ENCODE peak calls at places on chromosomes 6 and 20, in ten cellular contexts. One of them, this sample, is unnamed.

GRCh38 chr20:10076126-10077080 is 41.6 kb downstream of the ANKEF1 start:
- DNase-seq in Caki2: peak; percentile 28
- DNase-seq in CD4-positive, alpha-beta T cell: no peak
- DNase-seq in NCI-H1092: no peak
- DNase-seq in left lung: no peak
- DNase-seq in astrocyte of the cerebellum: no peak
- DNase-seq in fibroblast of villous mesenchyme: no peak
- DNase-seq in HuH-7: no peak
- DNase-seq in germinal center: no peak
- DNase-seq in hippocampal formation: no peak
- DNase-seq in this sample: no peak

GRCh38 chr6:48037946-48038345 is 73.1 kb downstream of the PTCHD4 start:
- DNase-seq in Caki2: no peak
- DNase-seq in CD4-positive, alpha-beta T cell: no peak
- DNase-seq in NCI-H1092: no peak
- DNase-seq in left lung: no peak
- DNase-seq in astrocyte of the cerebellum: no peak
- DNase-seq in fibroblast of villous mesenchyme: no peak
- DNase-seq in HuH-7: no peak
- DNase-seq in germinal center: no peak
- DNase-seq in hippocampal formation: peak; percentile 15
- DNase-seq in this sample: no peak

GRCh38 chr6:75217203-75217602 is 11.3 kb upstream of the COL12A1 start:
- DNase-seq in Caki2: no peak
- DNase-seq in CD4-positive, alpha-beta T cell: no peak
- DNase-seq in NCI-H1092: no peak
- DNase-seq in left lung: no peak
- DNase-seq in astrocyte of the cerebellum: no peak
- DNase-seq in fibroblast of villous mesenchyme: peak; percentile 89
- DNase-seq in HuH-7: no peak
- DNase-seq in germinal center: no peak
- DNase-seq in hippocampal formation: no peak
- DNase-seq in this sample: peak; percentile 8

GRCh38 chr6:81171991-81172740 is 580.3 kb downstream of the TENT5A start:
- DNase-seq in Caki2: peak; percentile 1
- DNase-seq in CD4-positive, alpha-beta T cell: no peak
- DNase-seq in NCI-H1092: no peak
- DNase-seq in left lung: no peak
- DNase-seq in astrocyte of the cerebellum: peak; percentile 23
- DNase-seq in fibroblast of villous mesenchyme: peak; percentile 65
- DNase-seq in HuH-7: no peak
- DNase-seq in germinal center: no peak
- DNase-seq in hippocampal formation: no peak
- DNase-seq in this sample: no peak

GRCh38 chr6:89611666-89612065 is 26.9 kb downstream of the LYRM2 start:
- DNase-seq in Caki2: no peak
- DNase-seq in CD4-positive, alpha-beta T cell: no peak
- DNase-seq in NCI-H1092: no peak
- DNase-seq in left lung: no peak
- DNase-seq in astrocyte of the cerebellum: peak; percentile 34
- DNase-seq in fibroblast of villous mesenchyme: no peak
- DNase-seq in HuH-7: no peak
- DNase-seq in germinal center: no peak
- DNase-seq in hippocampal formation: no peak
- DNase-seq in this sample: no peak

GRCh38 chr6:116405663-116406329 is 35.0 kb downstream of the DSE start:
- DNase-seq in Caki2: no peak
- DNase-seq in CD4-positive, alpha-beta T cell: no peak
- DNase-seq in NCI-H1092: no peak
- DNase-seq in left lung: no peak
- DNase-seq in astrocyte of the cerebellum: no peak
- DNase-seq in fibroblast of villous mesenchyme: peak; percentile 48
- DNase-seq in HuH-7: no peak
- DNase-seq in germinal center: no peak
- DNase-seq in hippocampal formation: no peak
- DNase-seq in this sample: no peak

GRCh38 chr6:55953384-55953783 is 78.0 kb upstream of the BMP5 start:
- DNase-seq in Caki2: peak; percentile 28
- DNase-seq in CD4-positive, alpha-beta T cell: no peak
- DNase-seq in NCI-H1092: no peak
- DNase-seq in left lung: no peak
- DNase-seq in astrocyte of the cerebellum: no peak
- DNase-seq in fibroblast of villous mesenchyme: peak; percentile 67
- DNase-seq in HuH-7: no peak
- DNase-seq in germinal center: no peak
- DNase-seq in hippocampal formation: peak; percentile 67
- DNase-seq in this sample: peak; percentile 45

GRCh38 chr20:19806806-19807691 is 49.0 kb downstream of the RIN2 start:
- DNase-seq in Caki2: peak; percentile 85
- DNase-seq in CD4-positive, alpha-beta T cell: no peak
- DNase-seq in NCI-H1092: peak; percentile 91
- DNase-seq in left lung: no peak
- DNase-seq in astrocyte of the cerebellum: no peak
- DNase-seq in fibroblast of villous mesenchyme: peak; percentile 13
- DNase-seq in HuH-7: no peak
- DNase-seq in germinal center: no peak
- DNase-seq in hippocampal formation: no peak
- DNase-seq in this sample: no peak

GRCh38 chr6:2514965-2515543 is 235.7 kb downstream of the MYLK4 start:
- DNase-seq in Caki2: peak; percentile 30
- DNase-seq in CD4-positive, alpha-beta T cell: no peak
- DNase-seq in NCI-H1092: no peak
- DNase-seq in left lung: no peak
- DNase-seq in astrocyte of the cerebellum: no peak
- DNase-seq in fibroblast of villous mesenchyme: no peak
- DNase-seq in HuH-7: peak; percentile 33
- DNase-seq in germinal center: no peak
- DNase-seq in hippocampal formation: no peak
- DNase-seq in this sample: peak; percentile 94

GRCh38 chr20:5910192-5910591 is 40.1 kb downstream of the TRMT6 start:
- DNase-seq in Caki2: no peak
- DNase-seq in CD4-positive, alpha-beta T cell: no peak
- DNase-seq in NCI-H1092: no peak
- DNase-seq in left lung: no peak
- DNase-seq in astrocyte of the cerebellum: no peak
- DNase-seq in fibroblast of villous mesenchyme: no peak
- DNase-seq in HuH-7: no peak
- DNase-seq in germinal center: no peak
- DNase-seq in hippocampal formation: no peak
- DNase-seq in this sample: no peak

GRCh38 chr6:89209457-89209856 is 7.7 kb downstream of the GABRR1 start:
- DNase-seq in Caki2: no peak
- DNase-seq in CD4-positive, alpha-beta T cell: no peak
- DNase-seq in NCI-H1092: no peak
- DNase-seq in left lung: no peak
- DNase-seq in astrocyte of the cerebellum: no peak
- DNase-seq in fibroblast of villous mesenchyme: no peak
- DNase-seq in HuH-7: no peak
- DNase-seq in germinal center: no peak
- DNase-seq in hippocampal formation: no peak
- DNase-seq in this sample: no peak

GRCh38 chr6:13703496-13703895 is 8.1 kb downstream of the RANBP9 start:
- DNase-seq in Caki2: no peak
- DNase-seq in CD4-positive, alpha-beta T cell: no peak
- DNase-seq in NCI-H1092: no peak
- DNase-seq in left lung: no peak
- DNase-seq in astrocyte of the cerebellum: no peak
- DNase-seq in fibroblast of villous mesenchyme: no peak
- DNase-seq in HuH-7: no peak
- DNase-seq in germinal center: no peak
- DNase-seq in hippocampal formation: no peak
- DNase-seq in this sample: no peak

GRCh38 chr20:45406260-45407066 is 1.6 kb upstream of the DBNDD2 start:
- DNase-seq in Caki2: peak; percentile 23
- DNase-seq in CD4-positive, alpha-beta T cell: peak; percentile 25
- DNase-seq in NCI-H1092: peak; percentile 46
- DNase-seq in left lung: peak; percentile 76
- DNase-seq in astrocyte of the cerebellum: no peak
- DNase-seq in fibroblast of villous mesenchyme: peak; percentile 58
- DNase-seq in HuH-7: peak; percentile 72
- DNase-seq in germinal center: peak; percentile 33
- DNase-seq in hippocampal formation: peak; percentile 35
- DNase-seq in this sample: peak; percentile 85

GRCh38 chr20:3749689-3750639 is 17.5 kb downstream of the HSPA12B start:
- DNase-seq in Caki2: peak; percentile 49
- DNase-seq in CD4-positive, alpha-beta T cell: no peak
- DNase-seq in NCI-H1092: peak; percentile 65
- DNase-seq in left lung: no peak
- DNase-seq in astrocyte of the cerebellum: no peak
- DNase-seq in fibroblast of villous mesenchyme: no peak
- DNase-seq in HuH-7: peak; percentile 96
- DNase-seq in germinal center: peak; percentile 79
- DNase-seq in hippocampal formation: no peak
- DNase-seq in this sample: no peak

GRCh38 chr6:7685276-7685675 is 40.6 kb upstream of the BMP6 start:
- DNase-seq in Caki2: no peak
- DNase-seq in CD4-positive, alpha-beta T cell: no peak
- DNase-seq in NCI-H1092: no peak
- DNase-seq in left lung: no peak
- DNase-seq in astrocyte of the cerebellum: no peak
- DNase-seq in fibroblast of villous mesenchyme: no peak
- DNase-seq in HuH-7: no peak
- DNase-seq in germinal center: no peak
- DNase-seq in hippocampal formation: no peak
- DNase-seq in this sample: no peak

GRCh38 chr6:96704713-96705112 is 132.6 kb downstream of the GPR63 start:
- DNase-seq in Caki2: no peak
- DNase-seq in CD4-positive, alpha-beta T cell: no peak
- DNase-seq in NCI-H1092: no peak
- DNase-seq in left lung: no peak
- DNase-seq in astrocyte of the cerebellum: no peak
- DNase-seq in fibroblast of villous mesenchyme: no peak
- DNase-seq in HuH-7: no peak
- DNase-seq in germinal center: no peak
- DNase-seq in hippocampal formation: no peak
- DNase-seq in this sample: peak; percentile 2

This sample was measured in SW480.